ENCODE peak calls at places on chromosomes 3 and 15, in seven cellular contexts. Z is effector memory CD8-positive, alpha-beta T cell; M is thoracic aorta; L is CD4-positive, alpha-beta T cell; D is retinal pigment epithelial cell; V is GM03348; A is B cell. K is an unnamed sample.

GRCh38 chr15:83114856-83115255 is 7.4 kb downstream of the TM6SF1 start:
- DNase-seq in Z (no peak), M (no peak), L (no peak), D (no peak), V (no peak), A (no peak), K (no peak)

GRCh38 chr15:98537516-98538060 is 110.8 kb upstream of the IGF1R start:
- DNase-seq in Z (no peak), M (no peak), L (no peak), D (no peak), V (no peak), A (no peak), K (no peak)

GRCh38 chr3:149319750-149320149 is 13.7 kb downstream of the TM4SF18 start:
- DNase-seq in Z (no peak), M (no peak), L (no peak), D (no peak), V (no peak), A (no peak), K (no peak)

GRCh38 chr3:181487236-181487978 is 224.3 kb upstream of the SOX2 start:
- DNase-seq in Z (no peak), M (no peak), L (no peak), D (no peak), V (no peak), A (no peak), K (no peak)

GRCh38 chr15:80423215-80423614 is 19.0 kb downstream of the ARNT2 start:
- DNase-seq in Z (no peak), M (no peak), L (no peak), D (peak; percentile 72), V (no peak), A (no peak), K (no peak)

GRCh38 chr3:127716334-127716733 is 43.6 kb downstream of the ABTB1 start:
- DNase-seq in Z (no peak), M (no peak), L (no peak), D (no peak), V (no peak), A (no peak), K (no peak)

GRCh38 chr15:95371664-95372063 is 958.8 kb upstream of the NR2F2 start:
- DNase-seq in Z (no peak), M (no peak), L (no peak), D (no peak), V (no peak), A (no peak), K (no peak)

GRCh38 chr15:90953947-90954711 is 555 bp upstream of the RCCD1 start:
- DNase-seq in Z (no peak), M (no peak), L (no peak), D (no peak), V (no peak), A (no peak), K (no peak)

GRCh38 chr3:16104161-16104560 is 70.3 kb upstream of the GALNT15 start:
- DNase-seq in Z (no peak), M (no peak), L (no peak), D (no peak), V (peak; percentile 20), A (no peak), K (no peak)

GRCh38 chr3:52685285-52685704 is 418 bp downstream of the PBRM1 start:
- DNase-seq in Z (peak; percentile 69), M (peak; percentile 12), L (peak; percentile 53), D (no peak), V (peak; percentile 95), A (peak; percentile 80), K (peak; percentile 61)

K was measured in endothelial cell of umbilical vein.